ENCODE peak calls at places on chromosomes 2 and 18, in six cellular contexts. R is A549, D is K562, F is PC-9, Y is cardiac muscle cell, T is Calu3. X is an unnamed sample.

GRCh38 chr2:101387151-101387807 is at the start of gene CREG2:
- DNase-seq in R (peak), D (peak), F (peak), Y (peak), T (peak), X (peak)

GRCh38 chr2:226187126-226187525 is 612.5 kb downstream of the IRS1 start:
- DNase-seq in R (no peak), D (no peak), F (no peak), Y (no peak), T (no peak), X (no peak)

GRCh38 chr2:37361994-37362698 is 17.7 kb downstream of the QPCT start:
- DNase-seq in R (no peak), D (no peak), F (no peak), Y (no peak), T (no peak), X (no peak)

GRCh38 chr18:3623769-3624545 is 174.0 kb downstream of the TGIF1 start:
- DNase-seq in R (peak), D (peak), F (peak), Y (peak), T (peak), X (peak)

GRCh38 chr2:240469239-240469636 is 33.8 kb downstream of the GPC1 start:
- DNase-seq in R (no peak), D (no peak), F (peak), Y (no peak), T (no peak), X (peak)

GRCh38 chr2:31188141-31188540 is 29.2 kb downstream of the CAPN14 start:
- DNase-seq in R (no peak), D (no peak), F (no peak), Y (no peak), T (no peak), X (no peak)

GRCh38 chr18:78069784-78070664 is 820.4 kb downstream of the GALR1 start:
- DNase-seq in R (no peak), D (no peak), F (no peak), Y (no peak), T (no peak), X (no peak)

GRCh38 chr2:45435316-45435715 is 175.8 kb downstream of the SRBD1 start:
- DNase-seq in R (peak), D (peak), F (no peak), Y (peak), T (no peak), X (no peak)

GRCh38 chr18:34773961-34774754 is 64.1 kb downstream of the DTNA start:
- DNase-seq in R (no peak), D (no peak), F (peak), Y (peak), T (peak), X (no peak)

GRCh38 chr2:221276033-221276432 is 296.1 kb downstream of the EPHA4 start:
- DNase-seq in R (no peak), D (no peak), F (no peak), Y (no peak), T (no peak), X (no peak)

GRCh38 chr18:35083174-35083712 is 42.0 kb downstream of the MAPRE2 start:
- DNase-seq in R (no peak), D (no peak), F (no peak), Y (no peak), T (no peak), X (no peak)

GRCh38 chr18:3626927-3627240 is 176.9 kb downstream of the TGIF1 start:
- DNase-seq in R (no peak), D (no peak), F (no peak), Y (no peak), T (no peak), X (no peak)

GRCh38 chr18:70431203-70431624 is 142.4 kb downstream of the SOCS6 start:
- DNase-seq in R (peak), D (no peak), F (no peak), Y (peak), T (no peak), X (no peak)

GRCh38 chr2:189287982-189288494 is 108.5 kb upstream of the COL5A2 start:
- DNase-seq in R (peak), D (no peak), F (no peak), Y (peak), T (peak), X (no peak)

GRCh38 chr2:236607471-236608307 is 38.1 kb downstream of the ACKR3 start:
- DNase-seq in R (peak), D (peak), F (peak), Y (peak), T (no peak), X (no peak)

GRCh38 chr2:34570266-34570872 is 971.3 kb upstream of the FAM98A start:
- DNase-seq in R (peak), D (no peak), F (no peak), Y (no peak), T (no peak), X (no peak)

GRCh38 chr2:71608034-71608433 is 154.7 kb downstream of the DYSF start:
- DNase-seq in R (no peak), D (no peak), F (no peak), Y (no peak), T (no peak), X (peak)

GRCh38 chr2:120037995-120038541 is 25.2 kb downstream of the EPB41L5 start:
- DNase-seq in R (no peak), D (no peak), F (no peak), Y (no peak), T (no peak), X (no peak)

GRCh38 chr2:121635371-121635770 is 13.9 kb downstream of the CLASP1 start:
- DNase-seq in R (no peak), D (peak), F (no peak), Y (peak), T (no peak), X (no peak)

GRCh38 chr2:96404446-96405373 is 69.1 kb downstream of the NCAPH start:
- DNase-seq in R (no peak), D (no peak), F (no peak), Y (no peak), T (no peak), X (no peak)

GRCh38 chr18:67109535-67109934 is 407.0 kb downstream of the DSEL start:
- DNase-seq in R (no peak), D (no peak), F (no peak), Y (no peak), T (no peak), X (no peak)

GRCh38 chr18:62183578-62184195 is 3.2 kb downstream of the PIGN start:
- DNase-seq in R (peak), D (peak), F (peak), Y (peak), T (peak), X (peak)

GRCh38 chr18:8399138-8399537 is 210.1 kb upstream of the RAB12 start:
- DNase-seq in R (no peak), D (no peak), F (no peak), Y (no peak), T (no peak), X (no peak)

GRCh38 chr2:36355157-36355889 is at the start of gene CRIM1:
- DNase-seq in R (peak), D (no peak), F (peak), Y (peak), T (peak), X (peak)

GRCh38 chr2:61736982-61737381 is 116.9 kb downstream of the FAM161A start:
- DNase-seq in R (no peak), D (no peak), F (no peak), Y (no peak), T (no peak), X (no peak)

GRCh38 chr2:57673983-57674382 is 372.6 kb upstream of the VRK2 start:
- DNase-seq in R (no peak), D (no peak), F (no peak), Y (no peak), T (no peak), X (no peak)

GRCh38 chr2:13522917-13523821 is 806.4 kb downstream of the TRIB2 start:
- DNase-seq in R (no peak), D (no peak), F (peak), Y (no peak), T (peak), X (no peak)

GRCh38 chr18:22977847-22978701 is 44.9 kb downstream of the RBBP8 start:
- DNase-seq in R (peak), D (no peak), F (peak), Y (peak), T (peak), X (no peak)

GRCh38 chr2:215808996-215809395 is 204.4 kb downstream of the MREG start:
- DNase-seq in R (no peak), D (no peak), F (no peak), Y (peak), T (no peak), X (no peak)
- TF ChIP-seq CTCF in R (no peak), D (peak), F (peak), Y (peak), T (no peak), X (peak)

GRCh38 chr18:490024-490366 is 10.5 kb downstream of the COLEC12 start:
- DNase-seq in R (no peak), D (no peak), F (no peak), Y (peak), T (no peak), X (no peak)
- TF ChIP-seq CTCF in R (no peak), D (no peak), F (no peak), Y (no peak), T (no peak), X (no peak)

GRCh38 chr2:176093145-176093888 is 796 bp downstream of the HOXD13 start:
- DNase-seq in R (no peak), D (no peak), F (no peak), Y (no peak), T (no peak), X (no peak)
- TF ChIP-seq CTCF in R (peak), D (no peak), F (no peak), Y (no peak), T (no peak), X (no peak)

DNA sequence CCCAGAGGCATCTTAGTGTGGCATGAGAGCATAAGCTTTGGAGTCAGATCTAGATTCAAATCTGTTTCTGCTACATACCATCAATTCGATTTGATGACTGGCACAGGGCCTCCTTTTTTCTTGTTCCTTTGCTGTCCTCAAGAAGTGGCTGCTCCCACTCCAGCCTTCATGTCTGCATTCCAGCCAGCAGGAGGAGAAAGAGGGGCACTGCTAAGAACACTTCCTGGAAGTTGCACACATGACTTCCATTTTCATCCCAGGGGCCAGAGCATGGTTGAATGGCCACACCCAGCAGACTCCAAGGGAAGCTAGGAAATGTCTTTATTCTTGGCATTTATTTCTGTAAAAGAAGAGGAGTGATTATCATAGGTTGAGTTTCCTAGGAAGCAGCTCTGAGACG is 50.4 kb downstream of the EML6 start:
- DNase-seq in R (peak), D (no peak), F (no peak), Y (peak), T (no peak), X (no peak)
- TF ChIP-seq CTCF in R (no peak), D (peak), F (peak), Y (peak), T (peak), X (peak)

DNA sequence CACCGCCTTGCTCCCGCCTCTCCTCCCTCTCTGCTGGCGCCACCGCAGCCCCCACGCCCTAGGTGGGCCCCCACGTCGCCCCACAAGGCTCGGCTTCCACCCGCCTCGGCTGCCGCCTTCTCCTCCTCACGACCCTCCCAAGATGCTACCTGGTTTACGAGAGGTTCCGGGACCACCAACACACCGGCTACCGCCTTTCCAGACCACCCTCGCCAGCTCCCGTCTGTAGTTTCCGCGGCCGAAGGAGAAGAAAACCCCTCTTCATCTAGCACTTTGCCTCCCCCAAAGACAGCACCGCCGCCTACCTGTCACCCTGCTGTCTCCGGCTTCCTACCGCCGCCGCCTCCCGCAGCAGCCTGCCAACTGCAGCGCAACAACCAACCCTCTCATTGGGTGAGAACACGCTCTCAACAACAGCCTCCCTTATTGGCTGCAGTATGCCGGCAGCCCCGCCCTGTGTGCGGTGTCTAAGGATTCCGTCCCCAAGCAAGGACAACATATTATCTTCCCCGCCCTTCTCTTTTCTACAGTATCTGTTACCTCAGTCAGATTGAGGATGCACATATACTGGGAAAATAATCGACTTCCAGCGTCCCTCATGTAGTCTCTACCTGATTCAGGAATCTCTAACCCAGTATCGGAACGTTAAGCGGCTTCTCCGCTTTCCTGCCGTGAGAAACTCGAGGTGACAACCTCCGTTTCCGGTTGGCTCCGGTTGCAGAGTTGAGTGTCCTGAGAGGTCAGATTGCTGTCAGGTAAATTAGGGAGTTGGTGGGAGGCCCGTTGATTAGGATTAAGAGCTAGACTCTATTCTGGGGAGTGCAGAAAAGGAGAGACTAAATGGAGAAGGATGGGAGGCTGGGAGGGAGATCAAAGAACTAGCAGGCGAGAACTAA is at the start of the genes HYCC2 and NDUFB3:
- DNase-seq in R (peak), D (peak), F (peak), Y (peak), T (peak), X (peak)
- TF ChIP-seq CTCF in R (peak), D (peak), F (peak), Y (peak), T (peak), X (no peak)